ENCODE peak calls at places on chromosomes 4 and X, in four cellular contexts. Z is astrocyte, M is IMR-90, J is thoracic aorta. C is an unnamed sample. For H3K36me3, the result is how much of the 10 kb centered on the place peaks cover.

GRCh38 chr4:26936284-26937065 is 75.8 kb downstream of the STIM2 start:
- DNase-seq in Z (peak), M (peak), J (no peak), C (no peak)

GRCh38 chrX:154348114-154348531 is 26.3 kb downstream of the FLNA start:
- DNase-seq in Z (no peak), M (no peak), J (no peak), C (no peak)

GRCh38 chrX:29941292-29941691 is 274.1 kb upstream of the MAGEB2 start:
- DNase-seq in Z (peak), M (peak), J (no peak), C (no peak)

GRCh38 chrX:123764967-123765871 is 32.4 kb upstream of the THOC2 start:
- DNase-seq in Z (peak), M (peak), J (peak), C (peak)

GRCh38 chrX:68710870-68711576 is 63.6 kb downstream of the STARD8 start:
- DNase-seq in Z (peak), M (peak), J (no peak), C (no peak)

GRCh38 chrX:154015581-154016264 is 4.0 kb downstream of the IRAK1 start:
- DNase-seq in Z (no peak), M (no peak), J (no peak), C (no peak)

GRCh38 chr4:1668488-1668840 is 15.6 kb downstream of the FAM53A start:
- DNase-seq in Z (no peak), M (no peak), J (no peak), C (no peak)

GRCh38 chr4:113057891-113058290 is 8.4 kb downstream of the ANK2 start:
- DNase-seq in Z (peak), M (no peak), J (no peak), C (no peak)

GRCh38 chrX:9555354-9555753 is 90.5 kb downstream of the TBL1X start:
- DNase-seq in Z (no peak), M (peak), J (no peak), C (no peak)

GRCh38 chr4:136927172-136927571 is 605.1 kb downstream of the PCDH18 start:
- DNase-seq in Z (peak), M (peak), J (no peak), C (no peak)

GRCh38 chr4:37604464-37604863 is 81.7 kb downstream of the RELL1 start:
- DNase-seq in Z (peak), M (peak), J (no peak), C (no peak)

GRCh38 chr4:83556006-83556712 is 20.3 kb downstream of the GPAT3 start:
- DNase-seq in Z (peak), M (no peak), J (no peak), C (no peak)

GRCh38 chrX:69107747-69108410 is 57.4 kb downstream of the PJA1 start:
- DNase-seq in Z (no peak), M (no peak), J (no peak), C (no peak)

GRCh38 chrX:28586891-28587635 is at the start of gene IL1RAPL1:
- DNase-seq in Z (peak), M (peak), J (no peak), C (no peak)

GRCh38 chrX:69210513-69211065 is 45.3 kb upstream of the PJA1 start:
- DNase-seq in Z (no peak), M (peak), J (no peak), C (no peak)

DNA sequence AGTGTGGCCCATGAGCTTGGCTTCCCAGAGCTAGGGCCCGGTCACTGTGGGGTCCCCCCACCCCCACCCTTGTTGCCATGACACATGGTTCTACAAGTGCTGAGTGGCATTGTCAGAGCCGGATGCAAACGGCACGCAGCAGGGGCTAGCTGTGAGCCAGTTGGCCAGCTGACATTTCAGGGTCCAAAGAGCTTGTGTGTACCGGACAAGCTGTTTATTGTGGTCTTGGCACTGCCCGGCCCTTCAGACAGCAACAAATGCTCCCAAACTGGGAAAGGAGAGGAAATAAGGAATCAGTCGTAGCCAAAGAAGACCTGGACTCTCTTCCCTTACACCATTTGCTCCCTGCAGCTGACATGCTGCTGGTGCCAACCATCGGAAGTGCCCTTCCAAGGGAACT is 36.8 kb downstream of the TSC22D3 start:
- DNase-seq in Z (no peak), M (no peak), J (no peak), C (no peak)
- H3K27ac ChIP-seq in Z (no peak), M (no peak), J (no peak), C (peak)

GRCh38 chrX:53556868-53557267 is 122.7 kb upstream of the HSD17B10 start:
- DNase-seq in Z (no peak), M (no peak), J (no peak), C (no peak)
- H3K36me3 ChIP-seq in Z (half or more), M (half or more), J (half or more), C (under half)

DNA sequence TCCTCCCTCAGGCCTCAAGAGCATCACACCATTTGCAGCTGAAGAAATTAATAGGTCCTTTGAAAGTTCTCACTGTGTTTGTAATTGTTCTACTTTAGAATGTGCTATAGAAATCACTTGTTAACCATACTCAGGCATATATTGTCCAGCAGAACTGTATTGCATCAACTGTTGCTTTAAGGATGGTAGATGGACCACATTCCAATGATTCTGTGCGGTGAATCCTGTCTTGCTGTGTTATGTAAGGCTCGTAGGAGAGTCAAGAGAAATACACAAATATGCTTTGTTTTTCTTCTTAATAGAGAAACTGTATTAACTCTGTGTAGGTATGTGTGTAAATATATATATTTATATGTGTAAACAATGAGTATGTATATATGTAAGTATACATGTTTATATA is 6.3 kb upstream of the ADGRA3 start:
- DNase-seq in Z (no peak), M (peak), J (no peak), C (no peak)
- TF ChIP-seq CTCF in Z (no peak), M (no peak), J (no peak), C (no peak)

DNA sequence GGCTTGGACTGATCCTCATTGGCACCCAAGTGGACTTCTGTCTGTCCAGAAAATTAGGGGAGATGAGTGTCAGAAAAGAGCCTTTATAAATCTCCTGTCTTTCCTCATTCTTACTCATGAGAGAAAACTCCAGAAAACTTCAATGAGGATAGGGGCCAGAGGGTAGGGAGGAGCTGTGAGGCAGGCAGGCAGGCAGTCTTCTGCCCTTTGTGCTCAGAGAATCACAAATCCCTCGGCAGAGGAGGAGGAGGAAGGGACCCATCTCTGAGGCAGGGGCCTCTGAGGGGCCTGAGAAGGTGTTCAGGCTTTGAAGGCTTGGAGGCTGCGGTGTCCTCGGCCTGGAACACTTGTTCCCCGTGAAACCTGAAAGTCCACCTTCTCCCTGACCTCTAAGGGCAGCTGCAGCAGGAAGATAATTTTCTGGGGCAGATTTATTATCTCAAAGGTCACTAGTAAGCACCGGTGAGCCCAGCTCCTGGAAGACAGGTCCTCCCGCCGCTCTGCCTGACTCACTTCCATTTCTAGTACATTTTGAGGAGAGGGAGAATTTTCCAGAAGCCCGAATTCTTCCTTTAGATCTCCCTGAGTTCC is 200.3 kb upstream of the BCOR start:
- DNase-seq in Z (no peak), M (no peak), J (no peak), C (no peak)
- H3K27ac ChIP-seq in Z (no peak), M (no peak), J (no peak), C (no peak)